ENCODE peak calls at places on chromosome 13, in four cellular contexts. One of them, this sample, is unnamed.

GRCh38 chr13:24308488-24309020 is 826 bp upstream of the C1QTNF9 start:
- DNase-seq in activated CD4-positive, CD25-positive, alpha-beta regulatory T cell treated with anti-CD3 and anti-CD28 coated beads, Interleukin-2, amount 50 U/mL, for 16 hours: no peak
- DNase-seq in A549: no peak
- DNase-seq in stromal cell of bone marrow: no peak
- DNase-seq in this sample: no peak

GRCh38 chr13:37348916-37349653 is 243.6 kb upstream of the CSNK1A1L start:
- DNase-seq in stromal cell of bone marrow: no peak
- DNase-seq in A549: no peak
- DNase-seq in activated CD4-positive, CD25-positive, alpha-beta regulatory T cell treated with anti-CD3 and anti-CD28 coated beads, Interleukin-2, amount 50 U/mL, for 16 hours: no peak
- DNase-seq in this sample: no peak

GRCh38 chr13:45339867-45340266 is 1.1 kb downstream of the TPT1 start:
- DNase-seq in A549: no peak
- DNase-seq in activated CD4-positive, CD25-positive, alpha-beta regulatory T cell treated with anti-CD3 and anti-CD28 coated beads, Interleukin-2, amount 50 U/mL, for 16 hours: no peak
- DNase-seq in stromal cell of bone marrow: no peak
- DNase-seq in this sample: no peak

GRCh38 chr13:24267801-24268200 is 41.6 kb upstream of the C1QTNF9 start:
- DNase-seq in A549: no peak
- DNase-seq in stromal cell of bone marrow: no peak
- DNase-seq in activated CD4-positive, CD25-positive, alpha-beta regulatory T cell treated with anti-CD3 and anti-CD28 coated beads, Interleukin-2, amount 50 U/mL, for 16 hours: no peak
- DNase-seq in this sample: no peak

GRCh38 chr13:94950303-94950702 is 238.0 kb upstream of the SOX21 start:
- DNase-seq in A549: no peak
- DNase-seq in activated CD4-positive, CD25-positive, alpha-beta regulatory T cell treated with anti-CD3 and anti-CD28 coated beads, Interleukin-2, amount 50 U/mL, for 16 hours: no peak
- DNase-seq in stromal cell of bone marrow: no peak
- DNase-seq in this sample: no peak

GRCh38 chr13:111855016-111855590 is 211.8 kb upstream of the SOX1 start:
- DNase-seq in A549: no peak
- DNase-seq in activated CD4-positive, CD25-positive, alpha-beta regulatory T cell treated with anti-CD3 and anti-CD28 coated beads, Interleukin-2, amount 50 U/mL, for 16 hours: no peak
- DNase-seq in stromal cell of bone marrow: no peak
- DNase-seq in this sample: no peak

GRCh38 chr13:23960566-23961156 is 63.4 kb upstream of the C1QTNF9B start:
- DNase-seq in stromal cell of bone marrow: no peak
- DNase-seq in activated CD4-positive, CD25-positive, alpha-beta regulatory T cell treated with anti-CD3 and anti-CD28 coated beads, Interleukin-2, amount 50 U/mL, for 16 hours: no peak
- DNase-seq in A549: peak; percentile 39
- DNase-seq in this sample: no peak

GRCh38 chr13:50129923-50130685 is 114.9 kb downstream of the KCNRG start:
- DNase-seq in activated CD4-positive, CD25-positive, alpha-beta regulatory T cell treated with anti-CD3 and anti-CD28 coated beads, Interleukin-2, amount 50 U/mL, for 16 hours: no peak
- DNase-seq in stromal cell of bone marrow: peak; percentile 47
- DNase-seq in A549: peak; percentile 22
- DNase-seq in this sample: no peak

GRCh38 chr13:51935326-51936171 is 73.8 kb downstream of the CCDC70 start:
- DNase-seq in activated CD4-positive, CD25-positive, alpha-beta regulatory T cell treated with anti-CD3 and anti-CD28 coated beads, Interleukin-2, amount 50 U/mL, for 16 hours: no peak
- DNase-seq in A549: peak; percentile 29
- DNase-seq in stromal cell of bone marrow: no peak
- DNase-seq in this sample: no peak

GRCh38 chr13:85847012-85847411 is 47.8 kb upstream of the SLITRK6 start:
- DNase-seq in activated CD4-positive, CD25-positive, alpha-beta regulatory T cell treated with anti-CD3 and anti-CD28 coated beads, Interleukin-2, amount 50 U/mL, for 16 hours: no peak
- DNase-seq in A549: no peak
- DNase-seq in stromal cell of bone marrow: no peak
- DNase-seq in this sample: no peak

GRCh38 chr13:44237276-44237767 is 136.3 kb upstream of the SERP2 start:
- DNase-seq in activated CD4-positive, CD25-positive, alpha-beta regulatory T cell treated with anti-CD3 and anti-CD28 coated beads, Interleukin-2, amount 50 U/mL, for 16 hours: no peak
- DNase-seq in A549: peak; percentile 60
- DNase-seq in stromal cell of bone marrow: peak; percentile 96
- DNase-seq in this sample: no peak

GRCh38 chr13:43432948-43433347 is 353.8 kb downstream of the ENOX1 start:
- DNase-seq in activated CD4-positive, CD25-positive, alpha-beta regulatory T cell treated with anti-CD3 and anti-CD28 coated beads, Interleukin-2, amount 50 U/mL, for 16 hours: no peak
- DNase-seq in stromal cell of bone marrow: no peak
- DNase-seq in A549: no peak
- DNase-seq in this sample: no peak

GRCh38 chr13:22740264-22740663 is 440.5 kb upstream of the SGCG start:
- DNase-seq in stromal cell of bone marrow: no peak
- DNase-seq in activated CD4-positive, CD25-positive, alpha-beta regulatory T cell treated with anti-CD3 and anti-CD28 coated beads, Interleukin-2, amount 50 U/mL, for 16 hours: no peak
- DNase-seq in A549: peak; percentile 11
- DNase-seq in this sample: no peak

GRCh38 chr13:25945596-25945995 is 106.2 kb downstream of the SHISA2 start:
- DNase-seq in stromal cell of bone marrow: no peak
- DNase-seq in activated CD4-positive, CD25-positive, alpha-beta regulatory T cell treated with anti-CD3 and anti-CD28 coated beads, Interleukin-2, amount 50 U/mL, for 16 hours: no peak
- DNase-seq in A549: no peak
- DNase-seq in this sample: no peak

GRCh38 chr13:91020635-91021034 is 326.9 kb upstream of the MIR17HG start:
- DNase-seq in stromal cell of bone marrow: no peak
- DNase-seq in A549: no peak
- DNase-seq in activated CD4-positive, CD25-positive, alpha-beta regulatory T cell treated with anti-CD3 and anti-CD28 coated beads, Interleukin-2, amount 50 U/mL, for 16 hours: no peak
- DNase-seq in this sample: no peak

GRCh38 chr13:35882722-35883497 is 248.3 kb downstream of the DCLK1 start:
- DNase-seq in activated CD4-positive, CD25-positive, alpha-beta regulatory T cell treated with anti-CD3 and anti-CD28 coated beads, Interleukin-2, amount 50 U/mL, for 16 hours: no peak
- DNase-seq in stromal cell of bone marrow: no peak
- DNase-seq in A549: no peak
- DNase-seq in this sample: no peak

GRCh38 chr13:93951153-93951552 is 528.3 kb downstream of the DCT start:
- DNase-seq in A549: no peak
- DNase-seq in stromal cell of bone marrow: no peak
- DNase-seq in activated CD4-positive, CD25-positive, alpha-beta regulatory T cell treated with anti-CD3 and anti-CD28 coated beads, Interleukin-2, amount 50 U/mL, for 16 hours: no peak
- DNase-seq in this sample: no peak

GRCh38 chr13:94431987-94432386 is 47.5 kb downstream of the DCT start:
- DNase-seq in stromal cell of bone marrow: no peak
- DNase-seq in A549: no peak
- DNase-seq in activated CD4-positive, CD25-positive, alpha-beta regulatory T cell treated with anti-CD3 and anti-CD28 coated beads, Interleukin-2, amount 50 U/mL, for 16 hours: no peak
- DNase-seq in this sample: no peak

GRCh38 chr13:96821971-96822370 is 172.3 kb downstream of the OXGR1 start:
- DNase-seq in stromal cell of bone marrow: no peak
- DNase-seq in A549: no peak
- DNase-seq in activated CD4-positive, CD25-positive, alpha-beta regulatory T cell treated with anti-CD3 and anti-CD28 coated beads, Interleukin-2, amount 50 U/mL, for 16 hours: no peak
- DNase-seq in this sample: no peak

GRCh38 chr13:28049215-28049614 is 51.2 kb downstream of the FLT3 start:
- DNase-seq in A549: no peak
- DNase-seq in activated CD4-positive, CD25-positive, alpha-beta regulatory T cell treated with anti-CD3 and anti-CD28 coated beads, Interleukin-2, amount 50 U/mL, for 16 hours: no peak
- DNase-seq in stromal cell of bone marrow: no peak
- DNase-seq in this sample: no peak

GRCh38 chr13:31697290-31697689 is 42.0 kb upstream of the RXFP2 start:
- DNase-seq in A549: no peak
- DNase-seq in activated CD4-positive, CD25-positive, alpha-beta regulatory T cell treated with anti-CD3 and anti-CD28 coated beads, Interleukin-2, amount 50 U/mL, for 16 hours: no peak
- DNase-seq in stromal cell of bone marrow: no peak
- DNase-seq in this sample: no peak

GRCh38 chr13:36130542-36131214 is 504 bp downstream of the DCLK1 start:
- DNase-seq in A549: no peak
- DNase-seq in stromal cell of bone marrow: no peak
- DNase-seq in activated CD4-positive, CD25-positive, alpha-beta regulatory T cell treated with anti-CD3 and anti-CD28 coated beads, Interleukin-2, amount 50 U/mL, for 16 hours: no peak
- DNase-seq in this sample: no peak

GRCh38 chr13:105334211-105334610 is 1201.3 kb downstream of the EFNB2 start:
- DNase-seq in A549: no peak
- DNase-seq in activated CD4-positive, CD25-positive, alpha-beta regulatory T cell treated with anti-CD3 and anti-CD28 coated beads, Interleukin-2, amount 50 U/mL, for 16 hours: no peak
- DNase-seq in stromal cell of bone marrow: peak; percentile 28
- DNase-seq in this sample: no peak

GRCh38 chr13:97109841-97110492 is 112.2 kb upstream of the MBNL2 start:
- DNase-seq in activated CD4-positive, CD25-positive, alpha-beta regulatory T cell treated with anti-CD3 and anti-CD28 coated beads, Interleukin-2, amount 50 U/mL, for 16 hours: peak; percentile 57
- DNase-seq in stromal cell of bone marrow: peak; percentile 62
- DNase-seq in A549: peak; percentile 83
- DNase-seq in this sample: peak; percentile 1

GRCh38 chr13:94599877-94600276 is 1.8 kb upstream of the GPR180 start:
- DNase-seq in stromal cell of bone marrow: no peak
- DNase-seq in activated CD4-positive, CD25-positive, alpha-beta regulatory T cell treated with anti-CD3 and anti-CD28 coated beads, Interleukin-2, amount 50 U/mL, for 16 hours: no peak
- DNase-seq in A549: no peak
- DNase-seq in this sample: no peak

GRCh38 chr13:98962901-98963594 is 14.8 kb downstream of the DOCK9 start:
- DNase-seq in stromal cell of bone marrow: no peak
- DNase-seq in activated CD4-positive, CD25-positive, alpha-beta regulatory T cell treated with anti-CD3 and anti-CD28 coated beads, Interleukin-2, amount 50 U/mL, for 16 hours: no peak
- DNase-seq in A549: no peak
- DNase-seq in this sample: no peak

GRCh38 chr13:62482351-62482750 is 1066.7 kb upstream of the PCDH20 start:
- DNase-seq in activated CD4-positive, CD25-positive, alpha-beta regulatory T cell treated with anti-CD3 and anti-CD28 coated beads, Interleukin-2, amount 50 U/mL, for 16 hours: no peak
- DNase-seq in stromal cell of bone marrow: no peak
- DNase-seq in A549: no peak
- DNase-seq in this sample: no peak

GRCh38 chr13:35478384-35479222 is 2.1 kb upstream of the MAB21L1 start:
- DNase-seq in A549: no peak
- DNase-seq in stromal cell of bone marrow: no peak
- DNase-seq in activated CD4-positive, CD25-positive, alpha-beta regulatory T cell treated with anti-CD3 and anti-CD28 coated beads, Interleukin-2, amount 50 U/mL, for 16 hours: no peak
- DNase-seq in this sample: no peak

GRCh38 chr13:31029129-31029528 is 96.7 kb downstream of the TEX26 start:
- DNase-seq in activated CD4-positive, CD25-positive, alpha-beta regulatory T cell treated with anti-CD3 and anti-CD28 coated beads, Interleukin-2, amount 50 U/mL, for 16 hours: no peak
- DNase-seq in stromal cell of bone marrow: no peak
- DNase-seq in A549: no peak
- DNase-seq in this sample: no peak

GRCh38 chr13:106374631-106375030 is 160.8 kb downstream of the EFNB2 start:
- DNase-seq in stromal cell of bone marrow: no peak
- DNase-seq in activated CD4-positive, CD25-positive, alpha-beta regulatory T cell treated with anti-CD3 and anti-CD28 coated beads, Interleukin-2, amount 50 U/mL, for 16 hours: no peak
- DNase-seq in A549: no peak
- DNase-seq in this sample: no peak

This sample was measured in SK-N-MC.